ENCODE peak calls at places on chromosomes 2 and 18, in nine cellular contexts. X is CD8-positive, alpha-beta memory T cell; C is GM12865; L is brain microvascular endothelial cell; T is adipocyte; O is H1; V is neural progenitor cell; M is A549; B is GM23338. U is an unnamed sample.

GRCh38 chr18:9698497-9698896 is 9.6 kb upstream of the RAB31 start:
- DNase-seq in O (no peak), X (no peak), T (no peak), C (no peak), B (no peak), L (no peak), M (no peak), V (no peak), U (no peak)

GRCh38 chr18:35968278-35968880 is 4.1 kb upstream of the RMP24 start:
- DNase-seq in V (no peak), B (no peak), L (no peak), T (no peak), X (no peak), C (no peak), O (no peak), M (no peak), U (no peak)

GRCh38 chr2:95354469-95354901 is 48.0 kb upstream of the FAHD2A start:
- DNase-seq in V (no peak), L (no peak), C (no peak), X (no peak), O (no peak), T (no peak), B (no peak), M (no peak), U (no peak)

GRCh38 chr2:148459300-148459891 is 185.2 kb upstream of the EPC2 start:
- DNase-seq in C (no peak), T (peak), V (no peak), O (no peak), X (no peak), M (no peak), B (no peak), L (no peak), U (no peak)

GRCh38 chr2:239793851-239794250 is 231.3 kb downstream of the NDUFA10 start:
- DNase-seq in C (no peak), V (no peak), O (no peak), B (no peak), M (no peak), L (no peak), X (no peak), T (no peak), U (no peak)

GRCh38 chr2:72130671-72131360 is 16.8 kb downstream of the CYP26B1 start:
- DNase-seq in O (no peak), M (no peak), T (no peak), V (peak), C (no peak), X (peak), L (no peak), B (peak), U (no peak)

GRCh38 chr2:170568511-170568910 is 146.6 kb upstream of the SP5 start:
- DNase-seq in L (no peak), T (no peak), M (no peak), X (no peak), O (no peak), C (no peak), B (no peak), V (no peak), U (no peak)

GRCh38 chr2:228613133-228613532 is 431.6 kb upstream of the SPHKAP start:
- DNase-seq in V (no peak), X (no peak), B (no peak), M (peak), T (peak), L (peak), C (peak), O (no peak), U (peak)

GRCh38 chr2:242020196-242021004 is 150.9 kb downstream of the RTP5 start:
- DNase-seq in V (no peak), L (no peak), X (no peak), B (no peak), O (no peak), M (peak), C (no peak), T (peak), U (no peak)

GRCh38 chr2:181516992-181517391 is 59.8 kb downstream of the ITGA4 start:
- DNase-seq in B (no peak), L (no peak), T (no peak), M (no peak), O (no peak), X (no peak), V (no peak), C (no peak), U (no peak)

GRCh38 chr2:240139011-240139441 is 1.4 kb downstream of the OTOS start:
- DNase-seq in X (no peak), V (no peak), O (no peak), B (no peak), C (no peak), T (no peak), M (no peak), L (no peak), U (no peak)

GRCh38 chr2:240569523-240569997 is 1.3 kb downstream of the RNPEPL1 start:
- DNase-seq in T (no peak), C (peak), X (peak), L (no peak), M (no peak), B (no peak), V (no peak), O (no peak), U (no peak)

GRCh38 chr2:25301453-25302352 is 40.0 kb downstream of the DNMT3A start:
- DNase-seq in T (peak), V (no peak), B (no peak), C (peak), O (no peak), L (peak), M (no peak), X (peak), U (no peak)

GRCh38 chr2:29894822-29895221 is 26.6 kb downstream of the ALK start:
- DNase-seq in X (no peak), L (no peak), T (no peak), V (no peak), O (no peak), C (no peak), M (no peak), B (no peak), U (no peak)

GRCh38 chr2:152466041-152466440 is 131.1 kb downstream of the FMNL2 start:
- DNase-seq in V (no peak), B (no peak), O (no peak), L (no peak), T (peak), M (peak), X (no peak), C (peak), U (no peak)

GRCh38 chr2:25894135-25894830 is 16.0 kb upstream of the ASXL2 start:
- DNase-seq in M (no peak), V (no peak), L (peak), T (no peak), B (no peak), C (no peak), O (no peak), X (no peak), U (no peak)

GRCh38 chr18:67001052-67001451 is 397.2 kb upstream of the CDH19 start:
- DNase-seq in X (no peak), O (no peak), M (no peak), V (no peak), B (no peak), C (no peak), L (no peak), T (no peak), U (peak)

GRCh38 chr2:231383701-231384435 is 11.6 kb upstream of the B3GNT7 start:
- DNase-seq in X (no peak), V (no peak), T (no peak), B (no peak), L (no peak), C (no peak), O (no peak), M (no peak), U (no peak)

GRCh38 chr18:25350561-25351201 is 1.3 kb downstream of the ZNF521 start:
- DNase-seq in C (peak), O (no peak), V (peak), L (peak), M (no peak), B (peak), T (peak), X (no peak), U (no peak)

GRCh38 chr18:48727685-48728084 is 188.9 kb downstream of the CTIF start:
- DNase-seq in V (no peak), B (no peak), O (no peak), T (peak), C (no peak), M (no peak), L (no peak), X (no peak), U (no peak)

GRCh38 chr18:13813271-13813849 is 10.6 kb upstream of the MC5R start:
- DNase-seq in O (no peak), L (peak), X (peak), M (peak), C (peak), T (peak), B (peak), V (peak), U (peak)

GRCh38 chr2:35931626-35932025 is 424.0 kb upstream of the CRIM1 start:
- DNase-seq in T (no peak), X (no peak), C (no peak), V (no peak), B (no peak), L (no peak), M (no peak), O (no peak), U (no peak)

GRCh38 chr2:96090527-96090926 is 25.8 kb downstream of the ADRA2B start:
- DNase-seq in M (no peak), B (no peak), X (no peak), L (no peak), C (no peak), T (no peak), V (no peak), O (no peak), U (no peak)

GRCh38 chr2:128465246-128466170 is 146.8 kb upstream of the HS6ST1 start:
- DNase-seq in B (no peak), X (no peak), M (no peak), C (no peak), T (no peak), O (no peak), L (no peak), V (peak), U (no peak)

GRCh38 chr2:241551599-241551997 is 6.9 kb upstream of the BOK start:
- DNase-seq in M (no peak), B (no peak), X (no peak), L (no peak), T (no peak), V (no peak), C (no peak), O (no peak), U (no peak)

GRCh38 chr2:195105581-195105980 is 551.4 kb upstream of the SLC39A10 start:
- DNase-seq in X (no peak), V (no peak), C (no peak), T (no peak), O (no peak), M (no peak), L (no peak), B (no peak), U (no peak)

GRCh38 chr2:109070290-109070689 is 58.7 kb upstream of the SH3RF3 start:
- DNase-seq in C (no peak), L (no peak), M (no peak), T (no peak), V (no peak), B (no peak), X (no peak), O (no peak), U (no peak)

GRCh38 chr2:98029718-98030222 is 34.0 kb upstream of the TMEM131 start:
- DNase-seq in B (no peak), O (no peak), L (peak), X (no peak), V (no peak), M (no peak), T (no peak), C (no peak), U (no peak)

GRCh38 chr18:74457043-74457742 is at the start of gene DIPK1C:
- DNase-seq in O (no peak), B (peak), M (peak), V (peak), L (no peak), C (no peak), X (no peak), T (peak), U (no peak)

GRCh38 chr18:55405655-55406373 is 182.2 kb downstream of the TCF4 start:
- DNase-seq in X (no peak), V (peak), M (peak), L (peak), T (peak), O (no peak), C (no peak), B (no peak), U (peak)

GRCh38 chr2:172340394-172340793 is 87.0 kb upstream of the ITGA6 start:
- DNase-seq in T (peak), L (no peak), B (no peak), O (no peak), X (no peak), V (no peak), C (no peak), M (no peak), U (no peak)
- H3K4me3 ChIP-seq in T (no peak), L (no peak), B (no peak), O (no peak), X (peak), V (no peak), C (no peak), M (no peak), U (no peak)

GRCh38 chr18:34159691-34160185 is 65.0 kb downstream of the NOL4 start:
- DNase-seq in T (no peak), X (no peak), B (no peak), C (no peak), M (no peak), V (no peak), O (no peak), L (no peak), U (no peak)

GRCh38 chr18:34153711-34154110 is 71.0 kb downstream of the NOL4 start:
- DNase-seq in B (no peak), V (no peak), L (peak), T (no peak), X (no peak), O (no peak), M (peak), C (peak), U (no peak)

GRCh38 chr18:34158881-34159690 is 65.6 kb downstream of the NOL4 start:
- DNase-seq in B (peak), V (peak), M (no peak), T (peak), O (peak), X (peak), L (peak), C (peak), U (peak)
- H3K4me3 ChIP-seq in B (peak), V (peak), M (no peak), T (peak), O (peak), X (no peak), L (peak), C (peak), U (peak)

DNA sequence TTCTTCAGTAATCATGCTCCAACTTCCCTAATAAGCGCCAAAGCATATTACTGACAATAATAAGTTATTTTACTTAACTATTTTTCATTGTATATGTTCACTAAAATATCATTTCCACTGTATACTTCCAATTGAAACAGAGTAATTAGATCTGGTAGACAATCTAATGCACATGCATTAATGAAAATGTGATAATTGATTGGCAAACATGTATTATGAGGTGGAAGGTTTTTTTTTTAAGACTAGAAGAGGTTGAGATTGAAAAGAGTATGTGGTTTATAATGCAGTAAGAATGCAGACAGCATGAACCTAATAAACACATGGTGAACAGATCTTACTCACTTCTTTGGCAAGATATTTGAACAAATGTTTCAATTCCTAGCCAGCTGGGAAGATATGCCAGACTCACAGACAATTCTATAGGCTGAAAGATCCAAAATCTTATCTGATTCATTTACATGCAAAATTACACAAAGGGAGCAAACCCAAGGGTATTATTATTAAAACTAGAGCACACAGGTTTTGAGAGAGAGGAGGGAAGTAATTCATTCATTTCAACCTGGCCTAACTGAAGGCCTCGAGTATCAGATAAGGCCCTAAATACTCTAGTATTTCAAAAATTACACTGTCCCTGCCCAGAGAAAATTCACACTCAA is 2.8 kb downstream of the NCKAP1 start:
- DNase-seq in C (no peak), O (no peak), L (peak), V (no peak), X (no peak), T (peak), B (no peak), M (peak), U (no peak)
- H3K4me3 ChIP-seq in C (no peak), O (no peak), L (peak), V (peak), X (no peak), T (peak), B (peak), M (peak), U (peak)

DNA sequence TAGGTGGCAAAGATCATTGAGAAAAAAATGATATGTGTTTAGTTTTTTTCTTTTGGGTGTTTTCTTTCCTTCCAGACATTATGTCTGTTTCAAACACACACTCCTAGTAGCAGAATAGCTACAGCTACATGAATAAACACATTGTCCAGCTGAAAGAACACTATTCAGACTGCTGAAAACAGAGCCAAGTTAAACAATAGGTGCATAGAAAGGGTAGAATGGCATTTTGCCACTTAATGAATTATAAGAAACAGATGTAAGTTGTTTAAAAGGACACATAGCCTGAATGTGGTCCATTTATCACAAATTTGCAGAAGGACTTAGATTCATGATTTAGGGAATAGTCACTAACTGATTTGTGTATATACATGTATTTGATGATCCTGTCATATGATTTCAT is 20.1 kb downstream of the CTLA4 start:
- DNase-seq in X (no peak), L (no peak), V (no peak), C (no peak), B (no peak), T (no peak), O (no peak), M (no peak), U (peak)
- H3K4me3 ChIP-seq in X (no peak), L (no peak), V (no peak), C (no peak), B (no peak), T (no peak), O (no peak), M (no peak), U (no peak)

GRCh38 chr2:85433511-85434089 is 15.1 kb downstream of the SH2D6 start:
- DNase-seq in X (no peak), L (no peak), O (no peak), V (no peak), C (no peak), T (peak), B (peak), M (peak), U (no peak)
- H3K4me3 ChIP-seq in X (no peak), L (no peak), O (no peak), V (no peak), C (no peak), T (no peak), B (no peak), M (no peak), U (no peak)

GRCh38 chr2:173048901-173049661 is 26.6 kb upstream of the MAP3K20 start:
- DNase-seq in T (peak), L (peak), B (no peak), V (no peak), X (no peak), C (peak), O (no peak), M (peak), U (peak)

GRCh38 chr2:173048530-173048900 is 27.1 kb upstream of the MAP3K20 start:
- DNase-seq in X (no peak), C (no peak), T (no peak), L (no peak), M (no peak), B (no peak), V (no peak), O (no peak), U (peak)

GRCh38 chr2:173050684-173051083 is 25.0 kb upstream of the MAP3K20 start:
- DNase-seq in C (no peak), V (no peak), O (no peak), T (no peak), X (no peak), M (no peak), L (no peak), B (no peak), U (no peak)

GRCh38 chr2:173051463-173051862 is 24.2 kb upstream of the MAP3K20 start:
- DNase-seq in T (no peak), C (no peak), X (no peak), M (no peak), V (no peak), L (no peak), B (no peak), O (no peak), U (no peak)

DNA sequence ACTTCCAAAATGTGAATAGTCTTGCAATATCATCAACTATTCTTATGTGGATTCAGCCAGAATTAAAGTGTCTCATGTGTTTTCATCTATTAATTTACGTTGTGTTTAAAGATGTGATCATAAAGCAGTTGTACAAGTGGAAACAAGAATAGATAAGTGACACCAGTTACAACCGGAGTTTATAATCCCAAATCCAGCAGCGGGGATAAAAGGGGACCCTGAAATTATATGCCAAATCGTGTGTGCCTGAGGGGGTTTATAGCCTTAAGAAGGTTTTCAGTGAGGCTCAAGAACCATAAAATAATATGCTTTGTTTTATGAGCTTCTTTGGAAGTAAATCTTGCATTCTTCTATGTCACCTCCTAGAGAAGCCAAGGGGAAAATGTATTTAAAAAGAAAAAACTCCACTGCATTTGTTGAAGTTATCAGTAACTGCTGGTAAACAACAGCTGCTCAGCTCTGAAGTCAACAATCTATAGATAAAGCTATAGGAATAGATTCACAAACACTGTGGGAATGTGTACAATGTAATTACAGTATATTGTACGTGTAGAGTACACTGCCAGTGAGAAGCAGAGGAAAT is 25.8 kb upstream of the MAP3K20 start:
- DNase-seq in T (no peak), O (no peak), V (no peak), M (no peak), B (no peak), C (no peak), X (no peak), L (no peak), U (no peak)
- H3K4me3 ChIP-seq in T (peak), O (no peak), V (no peak), M (no peak), B (no peak), C (no peak), X (no peak), L (no peak), U (no peak)

DNA sequence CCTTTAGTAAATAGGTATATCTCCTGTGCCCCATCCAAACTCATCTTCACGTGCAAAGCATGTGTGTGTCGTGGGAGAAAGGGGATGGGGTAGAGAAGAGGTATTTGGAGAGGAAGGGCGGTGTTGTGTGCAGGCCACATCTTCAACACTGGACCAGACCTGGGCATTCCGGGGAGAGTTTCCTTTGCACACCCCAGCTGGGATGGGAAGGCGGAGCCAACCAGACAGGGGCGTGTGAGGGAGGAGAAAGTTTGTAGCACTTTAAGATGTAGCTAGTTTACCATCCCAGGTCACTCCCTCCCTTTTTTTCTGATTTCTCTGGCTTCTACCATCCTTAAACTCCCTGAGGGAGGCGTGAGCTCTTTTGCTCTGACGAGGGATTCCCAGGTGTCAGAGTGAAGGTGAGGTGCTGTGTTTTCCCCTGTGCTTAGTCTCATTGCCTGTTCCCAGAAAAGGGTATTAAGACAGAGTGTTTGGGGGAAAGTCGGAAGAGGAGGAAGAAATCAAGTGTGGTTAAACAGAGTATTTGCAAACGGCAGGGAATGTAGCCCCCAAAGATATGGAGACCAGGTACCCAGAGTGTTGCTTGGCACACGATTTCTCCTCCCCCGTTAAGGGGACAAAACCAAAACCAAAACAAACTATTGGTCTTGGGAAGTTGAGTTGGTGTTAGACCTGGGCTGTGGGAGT is 1.6 kb downstream of the SETBP1 start:
- DNase-seq in X (no peak), L (no peak), V (peak), B (peak), M (no peak), C (peak), O (no peak), T (peak), U (no peak)
- H3K4me3 ChIP-seq in X (no peak), L (peak), V (peak), B (peak), M (no peak), C (peak), O (peak), T (peak), U (no peak)

GRCh38 chr2:218290316-218291261 is 1.7 kb downstream of the TMBIM1 start:
- DNase-seq in C (peak), M (no peak), V (no peak), O (no peak), T (no peak), X (peak), L (no peak), B (no peak), U (no peak)
- H3K4me3 ChIP-seq in C (peak), M (peak), V (no peak), O (no peak), T (peak), X (peak), L (peak), B (no peak), U (no peak)

GRCh38 chr18:5969355-5970003 is 74.2 kb upstream of the TMEM200C start:
- DNase-seq in T (no peak), C (no peak), M (no peak), X (no peak), O (no peak), V (no peak), L (no peak), B (no peak), U (no peak)
- H3K4me3 ChIP-seq in T (no peak), C (no peak), M (no peak), X (no peak), O (no peak), V (no peak), L (no peak), B (no peak), U (no peak)